ENCODE peak calls at places on chromosome 5, in four cellular contexts. One of them, this sample, is unnamed.

GRCh38 chr5:140292212-140293040 is 10.5 kb downstream of the PFDN1 start:
- DNase-seq in GM23338: no peak
- DNase-seq in IMR-90: peak; percentile 63
- DNase-seq in H1: no peak
- DNase-seq in this sample: no peak

GRCh38 chr5:170427672-170428236 is 38.6 kb upstream of the KCNMB1 start:
- DNase-seq in H1: no peak
- DNase-seq in GM23338: no peak
- DNase-seq in IMR-90: no peak
- DNase-seq in this sample: no peak

GRCh38 chr5:33272288-33272687 is 168.5 kb upstream of the TARS1 start:
- DNase-seq in H1: no peak
- DNase-seq in IMR-90: peak; percentile 94
- DNase-seq in GM23338: no peak
- DNase-seq in this sample: peak; percentile 59

GRCh38 chr5:35920890-35921289 is 17.5 kb downstream of the CAPSL start:
- DNase-seq in H1: no peak
- DNase-seq in IMR-90: no peak
- DNase-seq in GM23338: peak; percentile 50
- DNase-seq in this sample: no peak

GRCh38 chr5:91598216-91598615 is 215.1 kb upstream of the ARRDC3 start:
- DNase-seq in H1: no peak
- DNase-seq in IMR-90: no peak
- DNase-seq in GM23338: no peak
- DNase-seq in this sample: no peak

GRCh38 chr5:556909-557441 is 32.7 kb upstream of the SLC9A3 start:
- DNase-seq in H1: no peak
- DNase-seq in IMR-90: no peak
- DNase-seq in GM23338: no peak
- DNase-seq in this sample: no peak

GRCh38 chr5:132065351-132065937 is 5.0 kb downstream of the IL3 start:
- DNase-seq in IMR-90: peak; percentile 73
- DNase-seq in GM23338: peak; percentile 90
- DNase-seq in H1: peak; percentile 46
- DNase-seq in this sample: peak; percentile 60

GRCh38 chr5:68647743-68648142 is 432.2 kb downstream of the PIK3R1 start:
- DNase-seq in IMR-90: no peak
- DNase-seq in H1: no peak
- DNase-seq in GM23338: no peak
- DNase-seq in this sample: no peak

GRCh38 chr5:123754167-123754840 is 242.3 kb downstream of the CSNK1G3 start:
- DNase-seq in H1: no peak
- DNase-seq in IMR-90: peak; percentile 69
- DNase-seq in GM23338: no peak
- DNase-seq in this sample: no peak

GRCh38 chr5:181198905-181199519 is 6.0 kb downstream of the TRIM7 start:
- DNase-seq in H1: no peak
- DNase-seq in GM23338: peak; percentile 58
- DNase-seq in IMR-90: no peak
- DNase-seq in this sample: no peak

GRCh38 chr5:149775785-149776184 is 45.7 kb downstream of the PPARGC1B start:
- DNase-seq in IMR-90: no peak
- DNase-seq in H1: no peak
- DNase-seq in GM23338: peak; percentile 73
- DNase-seq in this sample: peak; percentile 54

GRCh38 chr5:125054106-125054505 is 307.7 kb upstream of the ZNF608 start:
- DNase-seq in H1: no peak
- DNase-seq in IMR-90: peak; percentile 22
- DNase-seq in GM23338: peak; percentile 31
- DNase-seq in this sample: no peak

GRCh38 chr5:125058185-125058826 is 311.9 kb upstream of the ZNF608 start:
- DNase-seq in H1: no peak
- DNase-seq in GM23338: no peak
- DNase-seq in IMR-90: peak; percentile 69
- DNase-seq in this sample: no peak

GRCh38 chr5:125053179-125053578 is 306.7 kb upstream of the ZNF608 start:
- DNase-seq in H1: no peak
- DNase-seq in IMR-90: no peak
- DNase-seq in GM23338: no peak
- DNase-seq in this sample: no peak

GRCh38 chr5:125059255-125060050 is 313.0 kb upstream of the ZNF608 start:
- DNase-seq in IMR-90: peak; percentile 54
- DNase-seq in H1: no peak
- DNase-seq in GM23338: no peak
- DNase-seq in this sample: peak; percentile 54

DNA sequence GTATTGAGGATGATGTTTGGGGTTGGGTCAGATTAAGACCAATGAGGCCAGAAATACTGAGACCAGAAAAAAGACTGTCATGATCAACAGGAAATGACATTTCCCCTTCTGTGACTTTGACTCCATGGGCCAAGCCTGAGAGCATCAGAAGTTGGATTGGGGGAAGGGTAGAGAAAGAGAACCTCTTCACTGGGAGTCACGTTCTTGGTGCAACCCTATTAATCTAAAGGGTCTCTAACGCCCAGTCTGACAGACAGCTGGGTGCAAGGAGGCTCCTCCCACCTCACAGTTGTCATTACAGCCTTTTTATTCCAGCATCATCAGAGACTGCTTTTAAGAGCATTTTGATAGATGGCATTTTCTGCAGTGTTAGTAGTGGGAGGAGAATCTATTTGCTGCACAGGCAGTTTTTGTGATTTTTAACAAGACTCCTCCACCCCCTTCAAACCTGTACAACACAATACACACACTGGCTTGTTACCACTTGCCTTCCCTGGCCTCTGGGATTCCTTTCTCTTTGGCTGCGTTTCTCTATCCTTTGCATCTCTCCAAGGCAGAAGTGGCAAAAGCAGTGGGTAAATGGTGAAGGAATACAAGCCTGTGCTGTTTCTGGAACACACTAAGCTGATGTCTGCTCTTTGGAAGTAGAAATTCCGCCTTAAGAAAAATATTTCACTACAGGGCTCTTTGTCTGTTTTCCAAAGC is 310.4 kb upstream of the ZNF608 start:
- DNase-seq in IMR-90: no peak
- DNase-seq in GM23338: peak; percentile 61
- DNase-seq in H1: no peak
- DNase-seq in this sample: no peak
- H3K4me2 ChIP-seq in IMR-90: no peak overlapping the region
- H3K4me2 ChIP-seq in GM23338: peak overlapping the region; percentile 44
- H3K4me2 ChIP-seq in H1: no peak overlapping the region
- H3K4me2 ChIP-seq in this sample: no peak overlapping the region

GRCh38 chr5:81753429-81753828 is 2.5 kb upstream of the SSBP2 start:
- DNase-seq in IMR-90: no peak
- DNase-seq in H1: no peak
- DNase-seq in GM23338: no peak
- DNase-seq in this sample: no peak

GRCh38 chr5:81754621-81755020 is 3.7 kb upstream of the SSBP2 start:
- DNase-seq in GM23338: no peak
- DNase-seq in H1: no peak
- DNase-seq in IMR-90: no peak
- DNase-seq in this sample: no peak

GRCh38 chr5:81751009-81751835 is at the start of gene SSBP2:
- DNase-seq in GM23338: peak; percentile 98
- DNase-seq in IMR-90: peak; percentile 98
- DNase-seq in H1: peak; percentile 95
- DNase-seq in this sample: peak; percentile 96

GRCh38 chr5:81751836-81752643 is 1.1 kb upstream of the SSBP2 start:
- DNase-seq in GM23338: peak; percentile 55
- DNase-seq in IMR-90: no peak
- DNase-seq in H1: no peak
- DNase-seq in this sample: no peak

DNA sequence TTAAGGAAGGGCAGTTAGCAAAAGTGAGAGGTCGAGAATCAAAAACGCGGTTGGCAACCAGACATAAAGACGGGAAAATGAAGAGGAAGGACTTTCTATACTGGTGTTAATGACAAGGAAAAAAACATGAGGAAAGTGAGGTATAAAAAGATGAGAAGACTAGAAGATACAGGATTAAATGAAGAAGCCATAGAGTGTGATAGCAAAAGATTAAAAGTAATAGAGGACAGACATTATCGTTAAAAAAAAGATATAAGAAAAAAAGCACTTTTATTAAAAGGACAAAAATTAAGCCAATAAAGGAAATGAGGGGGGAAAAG is 1.7 kb upstream of the SSBP2 start:
- DNase-seq in IMR-90: no peak
- DNase-seq in H1: no peak
- DNase-seq in GM23338: no peak
- DNase-seq in this sample: no peak
- H3K27me3 ChIP-seq in IMR-90: no peaks in the 10 kb centered on the region
- H3K27me3 ChIP-seq in H1: no peaks in the 10 kb centered on the region
- H3K27me3 ChIP-seq in GM23338: peaks cover 34% of the 10 kb centered on the region
- H3K27me3 ChIP-seq in this sample: peaks cover 21% of the 10 kb centered on the region

GRCh38 chr5:172958268-172959046 is 767 bp upstream of the RPL26L1 start:
- DNase-seq in H1: peak; percentile 33
- DNase-seq in IMR-90: peak; percentile 41
- DNase-seq in GM23338: peak; percentile 80
- DNase-seq in this sample: peak; percentile 29
- H3K4me2 ChIP-seq in H1: peak overlapping the region; percentile 85
- H3K4me2 ChIP-seq in IMR-90: peak overlapping the region; percentile 32
- H3K4me2 ChIP-seq in GM23338: peak overlapping the region; percentile 97
- H3K4me2 ChIP-seq in this sample: peak overlapping the region; percentile 100

DNA sequence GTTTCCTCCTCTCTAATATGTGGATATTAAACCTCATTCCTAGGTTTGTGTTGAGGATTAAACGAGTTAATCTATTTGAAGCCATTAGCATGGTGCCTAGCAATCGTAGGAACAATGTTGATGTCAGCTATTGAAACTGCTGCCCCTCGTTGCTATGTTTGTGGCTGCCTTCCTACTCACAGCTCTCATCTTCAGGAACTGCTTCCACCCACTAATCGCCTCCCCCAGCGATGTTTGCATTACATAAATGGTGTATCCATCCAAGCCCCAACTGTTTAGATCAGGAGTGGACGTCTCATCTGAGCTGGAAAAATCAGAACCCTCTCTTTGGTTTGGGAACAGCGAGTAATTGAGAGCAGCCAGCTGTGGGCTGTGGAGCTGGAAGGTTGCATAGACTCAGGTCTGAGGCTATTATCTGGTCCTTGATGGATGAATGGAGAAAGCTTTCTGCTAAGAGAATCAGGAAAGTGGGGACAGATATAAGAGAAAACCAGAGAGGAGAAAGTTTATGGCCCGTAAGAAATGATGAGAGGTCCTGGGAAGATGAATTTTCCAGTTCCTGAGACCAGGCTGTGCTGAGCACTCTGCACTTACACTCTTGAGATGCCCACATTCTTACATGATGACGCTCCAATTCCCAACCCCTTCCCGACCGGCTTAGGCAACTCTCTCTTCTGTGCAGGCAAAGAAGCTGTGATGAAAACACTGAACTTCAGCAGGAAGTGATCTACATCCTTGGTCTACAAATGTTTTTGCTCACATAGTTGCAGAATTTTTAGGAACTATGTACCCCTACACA is 416.8 kb downstream of the ARHGEF28 start:
- DNase-seq in H1: no peak
- DNase-seq in GM23338: no peak
- DNase-seq in IMR-90: peak; percentile 81
- DNase-seq in this sample: no peak
- H3K27me3 ChIP-seq in H1: no peaks in the 10 kb centered on the region
- H3K27me3 ChIP-seq in GM23338: no peaks in the 10 kb centered on the region
- H3K27me3 ChIP-seq in IMR-90: no peaks in the 10 kb centered on the region
- H3K27me3 ChIP-seq in this sample: no peaks in the 10 kb centered on the region

This sample was measured in HCT116.